ENCODE peak calls at places on chromosomes 12 and 14, in four cellular contexts. N, G, I and E are unnamed samples.

GRCh38 chr14:101082436-101083384 is 179.2 kb upstream of the RTL1 start:
- DNase-seq in G (no peak), N (no peak), I (no peak), E (no peak)

GRCh38 chr12:27572486-27573255 is 48.7 kb downstream of the PPFIBP1 start:
- DNase-seq in G (peak; percentile 63), N (no peak), I (no peak), E (peak; percentile 59)

GRCh38 chr12:52769354-52769753 is 7.8 kb downstream of the KRT76 start:
- DNase-seq in G (no peak), I (no peak), N (no peak), E (no peak)

GRCh38 chr14:68576496-68577244 is 216.2 kb downstream of the ZFP36L1 start:
- DNase-seq in G (peak; percentile 64), I (no peak), N (no peak), E (peak; percentile 80)

GRCh38 chr12:76142305-76142704 is 57.8 kb upstream of the NAP1L1 start:
- DNase-seq in N (no peak), G (no peak), I (no peak), E (no peak)

GRCh38 chr12:52832451-52832850 is 1.7 kb downstream of the KRT79 start:
- DNase-seq in G (no peak), N (no peak), I (no peak), E (no peak)

GRCh38 chr12:32662665-32663064 is 16.4 kb upstream of the DNM1L start:
- DNase-seq in I (no peak), G (no peak), N (no peak), E (no peak)

GRCh38 chr12:64387201-64387816 is 3.2 kb downstream of the C12orf56 start:
- DNase-seq in I (no peak), G (no peak), N (no peak), E (no peak)

GRCh38 chr14:104892517-104893434 is 27.7 kb downstream of the CEP170B start:
- DNase-seq in N (peak; percentile 20), I (no peak), G (no peak), E (no peak)

GRCh38 chr14:104335611-104336010 is 197.2 kb downstream of the KIF26A start:
- DNase-seq in G (no peak), N (no peak), I (no peak), E (no peak)

GRCh38 chr12:87779858-87780498 is 249.2 kb downstream of the C12orf50 start:
- DNase-seq in G (no peak), I (no peak), N (no peak), E (no peak)

GRCh38 chr14:99729991-99730875 is 46.1 kb downstream of the CYP46A1 start:
- DNase-seq in N (peak; percentile 98), G (peak; percentile 66), I (peak; percentile 45), E (peak; percentile 39)